ENCODE peak calls at places on chromosomes 4 and X, in seven cellular contexts. F is HepG2, T is SK-N-SH, J is HCT116, V is K562, L is H1, X is GM12878. N is an unnamed sample.
A peak's percentile ranks its signal among the peaks of the same experiment; 100 is the strongest.

GRCh38 chr4:40369437-40370278 is 34.5 kb downstream of the CHRNA9 start:
- DNase-seq in F (peak; percentile 47), L (no peak), T (no peak), X (no peak), V (no peak), J (no peak), N (no peak)

GRCh38 chrX:13888284-13888683 is 71.4 kb upstream of the GPM6B start:
- DNase-seq in T (no peak), L (no peak), X (no peak), V (no peak), J (no peak), F (no peak), N (no peak)

GRCh38 chrX:45200741-45201234 is at the start of gene DIPK2B:
- DNase-seq in F (no peak), T (no peak), L (no peak), V (no peak), J (no peak), X (no peak), N (no peak)

GRCh38 chr4:168218663-168219062 is 99.9 kb downstream of the DDX60 start:
- DNase-seq in T (no peak), F (no peak), X (no peak), J (no peak), V (no peak), L (no peak), N (no peak)

GRCh38 chrX:119045884-119046283 is 26.9 kb upstream of the CT47C1 start:
- DNase-seq in J (no peak), X (no peak), F (no peak), L (no peak), T (no peak), V (no peak), N (no peak)

GRCh38 chr4:168384437-168385141 is 66.0 kb upstream of the DDX60 start:
- DNase-seq in L (no peak), J (no peak), X (no peak), T (no peak), V (no peak), F (no peak), N (no peak)

GRCh38 chr4:122798101-122798500 is 28.5 kb upstream of the FGF2 start:
- DNase-seq in J (no peak), X (no peak), V (peak; percentile 46), L (no peak), F (peak; percentile 13), T (peak; percentile 23), N (peak; percentile 47)

GRCh38 chr4:95728145-95728544 is 111.7 kb upstream of the PDHA2 start:
- DNase-seq in T (no peak), L (no peak), X (no peak), J (no peak), V (no peak), F (no peak), N (no peak)

GRCh38 chr4:13907255-13907751 is 279.8 kb upstream of the BOD1L1 start:
- DNase-seq in T (no peak), X (no peak), J (no peak), V (no peak), F (peak; percentile 47), L (no peak), N (no peak)

GRCh38 chr4:1910643-1911042 is 39.5 kb downstream of the NSD2 start:
- DNase-seq in V (peak; percentile 34), F (peak; percentile 55), T (peak; percentile 61), J (no peak), X (no peak), L (peak; percentile 64), N (peak; percentile 33)

GRCh38 chr4:167100120-167100519 is 134.2 kb downstream of the SPOCK3 start:
- DNase-seq in X (peak; percentile 32), J (no peak), F (peak; percentile 1), T (no peak), V (no peak), L (no peak), N (peak; percentile 5)

GRCh38 chr4:41169256-41169655 is 45.1 kb downstream of the APBB2 start:
- DNase-seq in J (no peak), V (no peak), F (no peak), T (no peak), X (no peak), L (no peak), N (no peak)

GRCh38 chrX:129768586-129769466 is 10.9 kb upstream of the SASH3 start:
- DNase-seq in V (no peak), L (no peak), T (no peak), J (no peak), X (no peak), F (peak; percentile 47), N (no peak)

GRCh38 chr4:43682551-43682950 is 766.1 kb downstream of the KCTD8 start:
- DNase-seq in L (no peak), J (no peak), T (no peak), F (no peak), X (no peak), V (no peak), N (no peak)

GRCh38 chr4:19689511-19689910 is 562.2 kb upstream of the SLIT2 start:
- DNase-seq in F (no peak), V (no peak), L (no peak), X (no peak), T (no peak), J (no peak), N (no peak)

GRCh38 chr4:61162116-61162515 is 38.0 kb upstream of the ADGRL3 start:
- DNase-seq in T (no peak), X (no peak), V (no peak), F (no peak), L (no peak), J (no peak), N (no peak)

GRCh38 chr4:8016527-8016926 is 76.9 kb upstream of the AFAP1 start:
- DNase-seq in F (no peak), T (no peak), J (no peak), L (no peak), V (no peak), X (no peak), N (no peak)

GRCh38 chr4:7315935-7316334 is 118.8 kb downstream of the PSAPL1 start:
- DNase-seq in V (no peak), X (no peak), J (no peak), L (no peak), T (no peak), F (no peak), N (no peak)

GRCh38 chrX:8748855-8749254 is 16.9 kb upstream of the ANOS1 start:
- DNase-seq in T (peak; percentile 47), L (no peak), J (no peak), X (no peak), V (peak; percentile 12), F (no peak), N (peak; percentile 9)

GRCh38 chrX:96909291-96909690 is 25.6 kb downstream of the RPA4 start:
- DNase-seq in L (no peak), T (no peak), F (no peak), X (no peak), V (no peak), J (no peak), N (no peak)

GRCh38 chrX:13220916-13221315 is 98.9 kb downstream of the ATXN3L start:
- DNase-seq in J (no peak), L (no peak), F (no peak), X (no peak), T (no peak), V (no peak), N (no peak)

GRCh38 chr4:125283702-125284279 is 31.0 kb upstream of the FAT4 start:
- DNase-seq in L (no peak), V (peak; percentile 8), T (peak; percentile 37), X (no peak), J (peak; percentile 18), F (peak; percentile 4), N (peak; percentile 1)

GRCh38 chr4:109155112-109155511 is 147.3 kb downstream of the COL25A1 start:
- DNase-seq in L (no peak), V (no peak), X (no peak), J (no peak), F (no peak), T (no peak), N (no peak)
- TF ChIP-seq JUND in L (no peak), V (no peak), X (no peak), J (no peak), F (no peak), T (no peak), N (no peak)

DNA sequence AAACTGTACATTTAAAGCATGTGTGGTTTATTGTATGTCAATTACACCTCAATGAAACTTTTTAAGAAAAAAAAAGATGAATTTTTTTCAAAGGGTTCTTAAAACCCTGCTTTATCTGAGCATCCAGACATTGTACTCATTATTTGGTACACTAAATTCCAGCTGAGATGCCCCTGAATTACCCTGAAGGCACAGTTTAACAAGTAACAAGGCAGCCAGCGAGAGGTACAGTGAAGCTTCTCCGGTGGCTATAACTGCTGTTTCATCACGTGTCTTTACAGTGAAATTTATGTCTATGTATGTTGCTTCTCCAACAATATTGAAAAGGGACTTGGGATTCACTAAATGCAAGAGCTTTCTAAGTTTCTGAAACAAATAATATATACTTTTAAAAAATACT is 15.8 kb downstream of the SLC7A11 start:
- DNase-seq in J (no peak), F (no peak), X (no peak), V (no peak), T (no peak), L (no peak), N (no peak)
- TF ChIP-seq JUND in J (no peak), F (no peak), X (no peak), V (no peak), T (no peak), L (no peak), N (no peak)

DNA sequence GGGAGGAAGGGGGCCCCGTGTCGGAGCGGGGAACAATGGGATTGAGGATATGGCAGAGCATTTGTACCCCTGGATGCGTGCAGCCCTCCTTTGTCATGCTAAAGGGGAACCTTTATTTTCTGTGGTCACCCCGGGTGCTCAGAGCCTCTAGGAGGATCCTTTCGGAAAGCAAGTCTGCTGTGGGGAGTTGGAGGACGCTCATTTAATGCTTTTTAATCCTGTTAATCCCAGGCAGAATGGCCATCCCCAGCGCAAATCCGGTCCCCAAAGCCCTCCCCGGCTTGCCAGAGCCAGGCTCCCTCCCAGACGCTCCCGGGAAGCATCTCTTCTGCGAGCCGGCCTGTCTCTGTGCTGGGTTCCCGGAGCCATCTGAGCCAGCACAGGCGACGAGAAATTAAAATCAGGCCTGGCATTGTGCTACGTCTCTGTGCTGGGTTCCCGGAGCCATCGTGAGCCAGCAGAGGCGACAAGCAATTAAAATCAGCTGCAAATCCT is 113.2 kb upstream of the PPP2R3B start:
- DNase-seq in X (no peak), V (no peak), J (no peak), T (no peak), F (no peak), L (peak; percentile 68), N (no peak)
- TF ChIP-seq JUND in X (no peak), V (no peak), J (no peak), T (no peak), F (no peak), L (no peak), N (no peak)

GRCh38 chr4:100166297-100167034 is 23.8 kb downstream of the DDIT4L start:
- DNase-seq in X (no peak), F (no peak), J (no peak), L (no peak), V (no peak), T (no peak), N (no peak)

GRCh38 chr4:100170986-100171385 is 19.3 kb downstream of the DDIT4L start:
- DNase-seq in L (no peak), X (no peak), V (no peak), J (no peak), F (no peak), T (no peak), N (no peak)

GRCh38 chr4:100165809-100166208 is 24.5 kb downstream of the DDIT4L start:
- DNase-seq in F (no peak), X (no peak), T (no peak), V (no peak), J (no peak), L (no peak), N (no peak)

GRCh38 chr4:100169796-100170485 is 20.3 kb downstream of the DDIT4L start:
- DNase-seq in F (no peak), T (no peak), V (no peak), J (no peak), L (no peak), X (no peak), N (no peak)

GRCh38 chr4:100168521-100168920 is 21.7 kb downstream of the DDIT4L start:
- DNase-seq in T (no peak), F (no peak), V (no peak), X (no peak), L (no peak), J (no peak), N (no peak)
- TF ChIP-seq JUND in T (no peak), F (no peak), V (no peak), X (no peak), L (no peak), J (no peak), N (no peak)

N was measured in T47D.